ENCODE peak calls at places on chromosomes 4 and X, in nine cellular contexts. T is HCT116, U is fibroblast of lung, Z is heart right ventricle, A is A549, X is psoas muscle, O is stomach, P is cardiac muscle cell, K is suprapubic skin. Q is an unnamed sample. For H3K4me1, the result is how much of the 10 kb centered on the place peaks cover.

GRCh38 chr4:180913750-180914149 is 1329.5 kb upstream of the TENM3 start:
- DNase-seq in U (no peak), Z (no peak), O (no peak), A (no peak), T (peak), X (no peak), K (no peak), P (peak), Q (no peak)

GRCh38 chr4:143763587-143763986 is 63.1 kb upstream of the FREM3 start:
- DNase-seq in P (no peak), K (no peak), X (no peak), T (no peak), O (no peak), U (no peak), A (no peak), Z (no peak), Q (no peak)

GRCh38 chr4:40576651-40577480 is 52.8 kb downstream of the RBM47 start:
- DNase-seq in X (peak), U (peak), P (peak), O (peak), A (peak), Z (peak), K (peak), T (peak), Q (peak)

GRCh38 chrX:129565046-129565649 is 25.1 kb downstream of the OCRL start:
- DNase-seq in Z (no peak), O (peak), A (no peak), U (peak), K (no peak), X (no peak), T (no peak), P (peak), Q (no peak)

GRCh38 chr4:160319221-160319867 is 1216.5 kb downstream of the RAPGEF2 start:
- DNase-seq in O (no peak), Z (no peak), U (no peak), T (peak), X (no peak), K (no peak), A (peak), P (peak), Q (no peak)

GRCh38 chr4:145681956-145682355 is 2.0 kb downstream of the C4orf51 start:
- DNase-seq in Z (no peak), A (no peak), K (no peak), P (no peak), X (no peak), O (no peak), U (peak), T (no peak), Q (no peak)

GRCh38 chr4:72442715-72443114 is 126.3 kb downstream of the ADAMTS3 start:
- DNase-seq in O (no peak), Z (no peak), T (no peak), X (no peak), K (no peak), A (no peak), U (no peak), P (no peak), Q (no peak)

GRCh38 chr4:85126991-85127591 is 160.6 kb upstream of the WDFY3 start:
- DNase-seq in A (no peak), X (no peak), T (no peak), O (no peak), Z (no peak), P (no peak), K (no peak), U (no peak), Q (no peak)

GRCh38 chrX:72421797-72422196 is 116.1 kb upstream of the CITED1 start:
- DNase-seq in U (no peak), Z (no peak), P (no peak), T (no peak), O (no peak), X (no peak), A (no peak), K (no peak), Q (no peak)

GRCh38 chr4:6369924-6370645 is 100.4 kb downstream of the WFS1 start:
- DNase-seq in T (no peak), X (no peak), U (no peak), Z (no peak), O (no peak), K (no peak), A (no peak), P (no peak), Q (no peak)

GRCh38 chr4:142155347-142155746 is 519.0 kb downstream of the IL15 start:
- DNase-seq in U (no peak), A (no peak), P (no peak), Z (peak), X (no peak), T (no peak), K (no peak), O (no peak), Q (no peak)

GRCh38 chrX:121195719-121196118 is 148.3 kb downstream of the GLUD2 start:
- DNase-seq in Z (no peak), A (no peak), X (no peak), K (no peak), O (no peak), U (no peak), T (no peak), P (no peak), Q (no peak)

GRCh38 chr4:79514637-79515320 is 106.8 kb upstream of the GK2 start:
- DNase-seq in Z (no peak), A (no peak), T (no peak), P (no peak), X (no peak), U (no peak), O (no peak), K (no peak), Q (no peak)

GRCh38 chr4:15912961-15913630 is 25.4 kb downstream of the FGFBP1 start:
- DNase-seq in O (no peak), T (no peak), K (peak), U (no peak), X (no peak), Z (no peak), A (no peak), P (peak), Q (no peak)

GRCh38 chrX:16838202-16839066 is 31.7 kb downstream of the RBBP7 start:
- DNase-seq in O (peak), U (peak), K (no peak), X (peak), P (peak), A (no peak), Z (peak), T (no peak), Q (no peak)

GRCh38 chr4:158778065-158778711 is 9.4 kb downstream of the FNIP2 start:
- DNase-seq in O (no peak), Z (no peak), U (no peak), P (no peak), T (no peak), X (no peak), K (no peak), A (no peak), Q (no peak)

GRCh38 chr4:35772291-35772690 is 472.0 kb downstream of the ARAP2 start:
- DNase-seq in X (no peak), U (no peak), K (no peak), P (no peak), T (no peak), Z (no peak), O (no peak), A (no peak), Q (no peak)

GRCh38 chrX:77447339-77448149 is at the start of gene FGF16:
- DNase-seq in X (peak), K (peak), A (no peak), O (no peak), P (no peak), T (no peak), Z (no peak), U (no peak), Q (no peak)

GRCh38 chr4:8504279-8505007 is 63.9 kb downstream of the TRMT44 start:
- DNase-seq in O (peak), T (no peak), P (no peak), K (no peak), A (no peak), X (no peak), U (no peak), Z (no peak), Q (no peak)

DNA sequence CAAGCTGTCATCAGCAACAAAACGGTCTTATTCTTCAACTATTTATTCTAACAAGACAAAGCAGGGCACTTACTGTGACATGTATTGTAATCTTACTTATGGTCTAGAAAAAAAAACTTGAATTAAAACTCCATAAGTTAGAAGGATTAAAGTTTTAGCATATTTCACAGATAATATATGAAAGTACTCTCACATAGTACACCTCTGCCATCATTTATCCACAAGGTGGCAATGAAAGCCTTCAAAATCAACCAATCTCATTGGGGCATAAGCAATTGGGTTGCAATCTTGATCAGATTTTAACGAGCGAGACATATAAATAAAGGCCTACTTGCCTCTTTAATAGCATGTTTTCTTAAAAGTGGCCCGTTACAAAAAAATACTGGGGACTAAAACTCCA is 1382.9 kb downstream of the FAM133A start:
- DNase-seq in Z (no peak), X (no peak), K (no peak), P (peak), A (no peak), U (peak), O (no peak), T (no peak), Q (no peak)
- TF ChIP-seq CTCF in Z (no peak), X (no peak), K (no peak), P (peak), A (no peak), U (no peak), O (no peak), T (no peak), Q (no peak)

DNA sequence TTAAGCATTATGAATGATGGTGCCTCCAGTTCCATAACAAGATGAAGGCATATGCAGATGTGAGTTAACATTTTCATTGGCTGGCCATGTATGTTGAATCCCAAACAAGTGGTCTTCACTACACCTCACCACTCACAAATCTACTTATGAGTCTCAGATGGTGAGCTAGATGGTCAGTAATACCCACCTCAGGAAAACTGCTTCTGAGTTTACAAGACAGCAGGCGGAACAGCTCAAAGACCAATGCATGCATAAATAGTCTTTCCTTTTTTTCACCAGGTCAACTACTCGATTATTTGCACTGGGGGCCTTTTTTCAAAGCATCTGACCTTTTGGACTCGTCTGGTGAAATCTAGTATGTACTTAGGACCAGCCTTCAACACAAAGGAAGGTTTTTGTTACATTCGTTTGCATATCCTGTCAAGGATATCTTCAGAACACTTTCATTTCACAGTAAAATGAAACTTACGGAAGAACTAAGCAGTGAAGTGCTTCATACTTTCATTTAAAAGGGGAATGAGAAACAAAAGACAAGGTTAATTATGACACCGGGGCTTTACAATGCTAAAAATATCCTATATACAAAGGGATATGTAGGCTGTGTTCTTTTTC is 23.1 kb upstream of the TLR7 start:
- DNase-seq in T (no peak), X (no peak), O (no peak), P (no peak), U (no peak), K (no peak), A (no peak), Z (no peak), Q (no peak)
- H3K27ac ChIP-seq in T (no peak), X (no peak), O (no peak), P (no peak), U (no peak), K (no peak), A (no peak), Z (no peak), Q (no peak)

GRCh38 chr4:113447695-113448265 is 313.8 kb downstream of the CAMK2D start:
- DNase-seq in T (no peak), A (no peak), O (no peak), P (no peak), K (no peak), Z (no peak), X (no peak), U (peak), Q (no peak)
- H3K4me1 ChIP-seq in T (under half), A (under half), O (half or more), P (under half), K (half or more), Z (half or more), X (under half), U (under half), Q (half or more)

GRCh38 chr4:156677136-156677535 is 294.5 kb downstream of the PDGFC start:
- DNase-seq in X (no peak), Z (no peak), P (peak), O (no peak), K (no peak), U (peak), T (peak), A (peak), Q (no peak)
- TF ChIP-seq CTCF in X (no peak), Z (peak), P (peak), O (no peak), K (no peak), U (no peak), T (peak), A (peak), Q (no peak)

DNA sequence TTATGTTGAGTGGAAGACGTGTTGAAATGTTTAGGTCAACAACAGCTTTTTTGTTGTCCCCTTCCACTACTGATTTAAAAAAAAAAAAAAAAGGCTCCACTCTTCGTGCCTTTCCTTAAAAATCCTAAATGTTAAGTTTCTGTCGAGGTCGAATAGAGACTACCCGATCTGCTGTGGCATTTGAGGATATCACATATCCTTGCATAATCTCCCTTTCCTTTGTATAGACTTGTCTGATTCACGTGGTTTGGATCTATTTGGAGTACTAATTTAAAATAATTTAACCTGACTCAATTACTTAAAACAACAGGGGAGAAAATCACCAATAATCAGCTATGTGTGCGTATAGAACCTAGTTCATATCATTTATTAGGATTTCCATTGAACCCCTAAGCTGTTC is 42.4 kb downstream of the NFKB1 start:
- DNase-seq in Z (no peak), O (no peak), X (no peak), T (no peak), K (no peak), A (no peak), P (no peak), U (no peak), Q (no peak)
- H3K27ac ChIP-seq in Z (peak), O (no peak), X (peak), T (no peak), K (peak), A (no peak), P (no peak), U (no peak), Q (no peak)

GRCh38 chrX:154715825-154716224 is 35.1 kb downstream of the GAB3 start:
- DNase-seq in K (no peak), T (no peak), P (no peak), O (no peak), A (no peak), X (no peak), U (no peak), Z (no peak), Q (no peak)
- H3K4me1 ChIP-seq in K (under half), T (under half), P (under half), O (under half), A (under half), X (under half), U (under half), Z (half or more), Q (under half)

DNA sequence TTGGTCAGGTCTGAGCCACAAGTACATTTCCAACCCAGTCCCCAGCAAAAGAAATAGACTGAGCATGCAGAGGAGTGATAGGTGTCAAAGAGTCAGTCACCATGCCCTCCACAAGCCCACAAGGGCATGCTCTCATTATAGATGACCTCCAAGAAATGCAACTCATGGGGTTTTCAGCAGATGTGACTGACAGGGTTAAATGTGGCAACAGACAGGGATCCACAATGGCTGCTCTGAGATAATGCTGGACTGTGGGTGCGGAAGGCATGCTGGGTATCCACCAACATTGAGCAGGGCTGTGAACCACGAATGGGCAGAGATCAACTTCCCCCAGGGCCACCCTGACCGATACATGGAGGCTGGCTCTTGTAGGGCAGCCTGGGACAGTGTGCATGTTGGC is 115.8 kb downstream of the BCOR start:
- DNase-seq in K (no peak), P (no peak), O (no peak), A (no peak), U (no peak), T (no peak), Z (no peak), X (no peak), Q (no peak)
- TF ChIP-seq CTCF in K (no peak), P (no peak), O (no peak), A (no peak), U (no peak), T (no peak), Z (no peak), X (no peak), Q (no peak)

GRCh38 chrX:65990702-65991101 is 49.2 kb downstream of the VSIG4 start:
- DNase-seq in Z (no peak), O (no peak), A (no peak), X (no peak), T (no peak), U (no peak), P (no peak), K (no peak), Q (no peak)
- H3K27ac ChIP-seq in Z (no peak), O (no peak), A (no peak), X (no peak), T (no peak), U (no peak), P (no peak), K (no peak), Q (no peak)

GRCh38 chr4:152118819-152119553 is 358.2 kb upstream of the GATB start:
- DNase-seq in A (no peak), U (no peak), P (no peak), X (no peak), K (no peak), O (no peak), Z (no peak), T (no peak), Q (no peak)

GRCh38 chr4:152115794-152116193 is 355.0 kb upstream of the GATB start:
- DNase-seq in T (no peak), O (no peak), U (no peak), A (no peak), K (no peak), Z (peak), P (peak), X (no peak), Q (no peak)

GRCh38 chr4:152117054-152117453 is 356.2 kb upstream of the GATB start:
- DNase-seq in O (no peak), T (no peak), X (no peak), Z (no peak), A (no peak), P (no peak), K (no peak), U (no peak), Q (no peak)

GRCh38 chr4:152117501-152117900 is 356.7 kb upstream of the GATB start:
- DNase-seq in A (no peak), Z (no peak), T (no peak), P (no peak), O (no peak), K (no peak), X (no peak), U (no peak), Q (no peak)

GRCh38 chr4:152118108-152118507 is 357.3 kb upstream of the GATB start:
- DNase-seq in P (no peak), T (no peak), K (no peak), Z (no peak), O (no peak), X (no peak), A (no peak), U (no peak), Q (no peak)
- H3K4me1 ChIP-seq in P (under half), T (under half), K (under half), Z (under half), O (under half), X (under half), A (under half), U (under half), Q (under half)

DNA sequence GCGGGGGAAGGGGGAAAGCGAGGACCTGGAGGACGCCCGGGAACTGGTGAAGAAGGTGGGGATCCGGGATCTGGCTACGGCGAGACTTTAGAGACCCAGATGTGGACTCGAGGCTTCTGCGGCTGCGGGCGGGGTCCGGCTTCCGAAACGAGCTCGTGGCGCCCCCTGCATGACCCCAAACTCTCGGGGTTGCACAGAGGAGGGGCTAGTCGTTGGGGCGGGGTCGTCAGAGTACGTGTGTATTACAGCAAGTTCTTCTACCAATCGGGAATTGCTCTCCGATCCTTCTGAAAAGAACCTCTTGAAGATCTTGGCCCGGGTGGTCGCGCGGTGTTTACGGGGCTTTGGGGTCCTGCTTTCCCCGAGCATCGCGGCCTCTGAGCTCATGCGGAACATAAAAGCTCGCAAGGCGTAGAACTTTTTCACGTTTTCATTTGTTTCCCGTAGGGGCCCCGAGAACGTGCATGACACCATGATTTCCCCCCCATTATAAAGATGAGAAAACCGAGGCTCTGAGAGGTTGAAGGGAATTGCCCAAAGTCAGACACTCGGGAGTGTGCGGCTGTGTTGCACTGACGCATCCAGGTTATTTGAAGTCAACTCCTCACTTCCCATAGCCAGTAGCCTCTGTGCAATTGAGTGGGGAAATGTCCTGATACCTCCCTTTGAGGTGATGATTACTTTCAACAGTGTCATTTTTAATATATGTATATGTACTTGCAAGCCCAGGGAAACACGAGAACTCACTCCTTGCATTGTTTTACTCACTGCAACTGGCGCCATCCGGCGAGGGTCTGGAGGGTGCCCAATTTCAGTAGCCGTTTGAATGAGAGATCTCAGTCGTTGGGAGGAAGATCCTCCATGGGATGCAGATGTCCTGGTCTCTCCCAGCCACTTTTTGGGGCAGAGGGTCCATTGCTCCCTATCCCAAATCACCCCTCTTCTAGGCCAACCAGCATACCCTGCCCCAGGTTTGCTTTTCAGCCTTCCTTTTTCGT is at the start of gene BEND4:
- DNase-seq in K (no peak), A (no peak), O (no peak), X (no peak), T (no peak), U (no peak), P (no peak), Z (no peak), Q (no peak)
- TF ChIP-seq CTCF in K (no peak), A (no peak), O (no peak), X (no peak), T (no peak), U (no peak), P (no peak), Z (no peak), Q (no peak)

Q was measured in thoracic aorta.